ENCODE peak calls at places on chromosomes 4 and X, in nine cellular contexts. N, G, S, U, A, V, Y, P and T are unnamed samples.

GRCh38 chrX:150694738-150695410 is 1.7 kb downstream of the MTMR1 start:
- DNase-seq in G (no peak), P (no peak), A (no peak), N (no peak), S (no peak), V (no peak), Y (no peak), U (no peak), T (no peak)

GRCh38 chr4:17142232-17142711 is 243.8 kb upstream of the LDB2 start:
- DNase-seq in P (no peak), U (no peak), A (no peak), V (no peak), G (no peak), N (peak), S (no peak), Y (no peak), T (no peak)

GRCh38 chr4:1910643-1911042 is 39.5 kb downstream of the NSD2 start:
- DNase-seq in S (peak), G (no peak), V (peak), A (no peak), U (no peak), P (no peak), N (peak), Y (peak), T (peak)

GRCh38 chr4:46123872-46124755 is at the start of gene GABRG1:
- DNase-seq in P (no peak), S (no peak), U (no peak), Y (no peak), V (no peak), N (no peak), A (peak), G (no peak), T (no peak)

GRCh38 chrX:40552768-40553167 is 28.0 kb upstream of the ATP6AP2 start:
- DNase-seq in U (no peak), Y (peak), A (no peak), P (no peak), G (no peak), N (no peak), V (no peak), S (no peak), T (no peak)

GRCh38 chr4:177107288-177107901 is 202.3 kb upstream of the NEIL3 start:
- DNase-seq in A (no peak), P (no peak), U (no peak), V (no peak), N (no peak), S (no peak), G (no peak), Y (no peak), T (no peak)

GRCh38 chrX:103157511-103158316 is 57.2 kb upstream of the BEX4 start:
- DNase-seq in Y (peak), V (peak), P (no peak), N (no peak), A (no peak), U (no peak), G (no peak), S (peak), T (no peak)

GRCh38 chrX:40061871-40062524 is 35.8 kb downstream of the BCOR start:
- DNase-seq in S (no peak), Y (no peak), G (no peak), P (no peak), N (no peak), V (no peak), A (no peak), U (no peak), T (no peak)

GRCh38 chr4:181796502-181796901 is 446.7 kb upstream of the TENM3 start:
- DNase-seq in S (no peak), Y (no peak), V (no peak), G (no peak), N (peak), U (no peak), A (no peak), P (no peak), T (no peak)

GRCh38 chrX:38069991-38070390 is 63.6 kb downstream of the SYTL5 start:
- DNase-seq in N (no peak), A (no peak), U (no peak), Y (no peak), V (no peak), G (no peak), S (no peak), P (no peak), T (no peak)

GRCh38 chrX:79413009-79413408 is 45.9 kb upstream of the ITM2A start:
- DNase-seq in G (no peak), Y (no peak), A (no peak), V (no peak), U (no peak), P (no peak), S (no peak), N (no peak), T (no peak)

GRCh38 chrX:22314692-22315091 is 42.0 kb downstream of the CBLL2 start:
- DNase-seq in V (no peak), P (peak), A (no peak), N (no peak), U (no peak), S (no peak), G (no peak), Y (no peak), T (no peak)

GRCh38 chr4:7630559-7631287 is 196.0 kb upstream of the PSAPL1 start:
- DNase-seq in Y (no peak), A (peak), V (no peak), U (no peak), N (peak), P (peak), S (no peak), G (no peak), T (no peak)

GRCh38 chr4:97073194-97073593 is 1070.1 kb downstream of the STPG2 start:
- DNase-seq in S (no peak), G (no peak), V (no peak), Y (no peak), A (no peak), U (no peak), N (no peak), P (no peak), T (no peak)

GRCh38 chr4:36844448-36844847 is 400.1 kb upstream of the NWD2 start:
- DNase-seq in S (no peak), G (no peak), P (no peak), Y (no peak), N (no peak), V (no peak), A (no peak), U (no peak), T (no peak)

GRCh38 chrX:46446727-46447378 is 98.4 kb downstream of the ZNF674 start:
- DNase-seq in A (peak), U (peak), V (peak), G (peak), N (peak), P (peak), S (peak), Y (peak), T (peak)

GRCh38 chr4:78645853-78646757 is 94.5 kb downstream of the ANXA3 start:
- DNase-seq in Y (no peak), A (peak), V (no peak), N (peak), S (no peak), P (peak), U (no peak), G (no peak), T (no peak)

GRCh38 chr4:170047774-170048354 is 21.7 kb upstream of the MFAP3L start:
- DNase-seq in U (no peak), A (peak), Y (peak), N (peak), V (peak), G (no peak), S (peak), P (peak), T (peak)

GRCh38 chr4:183757105-183757504 is 98.0 kb downstream of the TRAPPC11 start:
- DNase-seq in A (no peak), S (no peak), U (no peak), P (no peak), V (no peak), G (no peak), Y (no peak), N (no peak), T (no peak)

GRCh38 chrX:9895225-9895912 is 71.8 kb upstream of the CLDN34 start:
- DNase-seq in P (no peak), U (no peak), A (no peak), V (no peak), G (no peak), S (no peak), N (no peak), Y (no peak), T (no peak)

GRCh38 chr4:183110244-183110643 is 11.2 kb downstream of the WWC2 start:
- DNase-seq in A (no peak), Y (no peak), G (no peak), U (no peak), V (no peak), P (no peak), S (no peak), N (no peak), T (no peak)

GRCh38 chr4:79913581-79913980 is 159.4 kb downstream of the ANTXR2 start:
- DNase-seq in A (no peak), S (no peak), G (no peak), N (no peak), Y (no peak), U (no peak), V (no peak), P (no peak), T (no peak)

GRCh38 chr4:77771566-77771965 is 47.6 kb downstream of the CNOT6L start:
- DNase-seq in S (no peak), A (no peak), Y (no peak), U (no peak), N (no peak), P (no peak), V (no peak), G (no peak), T (no peak)

GRCh38 chr4:107791902-107792301 is 32.8 kb upstream of the SGMS2 start:
- DNase-seq in V (no peak), G (no peak), S (no peak), U (no peak), Y (peak), N (no peak), A (no peak), P (no peak), T (no peak)

GRCh38 chr4:51843309-51844156 is 580 bp downstream of the DCUN1D4 start:
- DNase-seq in Y (no peak), G (no peak), N (peak), A (peak), U (peak), P (peak), S (peak), V (peak), T (no peak)

GRCh38 chr4:126799971-126800722 is 832.6 kb upstream of the INTU start:
- DNase-seq in P (no peak), G (no peak), N (no peak), U (no peak), A (no peak), Y (no peak), S (no peak), V (no peak), T (no peak)

GRCh38 chr4:126807132-126807531 is 825.6 kb upstream of the INTU start:
- DNase-seq in V (no peak), N (no peak), P (no peak), S (no peak), Y (no peak), A (no peak), G (no peak), U (no peak), T (no peak)

GRCh38 chrX:43970528-43970927 is 2.7 kb downstream of the NDP start:
- DNase-seq in A (no peak), V (no peak), P (no peak), U (no peak), Y (no peak), G (no peak), S (no peak), N (peak), T (no peak)

GRCh38 chr4:139934786-139935330 is 219.1 kb downstream of the MAML3 start:
- DNase-seq in S (no peak), N (no peak), G (no peak), A (no peak), V (no peak), U (no peak), P (no peak), Y (no peak), T (no peak)

GRCh38 chrX:147838465-147839131 is 73.1 kb upstream of the FMR1 start:
- DNase-seq in N (peak), P (no peak), G (no peak), Y (no peak), A (no peak), V (no peak), U (no peak), S (no peak), T (no peak)

GRCh38 chr4:106160560-106160959 is 155.4 kb downstream of the TBCK start:
- DNase-seq in U (no peak), G (no peak), S (no peak), N (no peak), Y (no peak), V (no peak), P (no peak), A (no peak), T (no peak)

GRCh38 chr4:521636-522330 is 22.8 kb downstream of the PIGG start:
- DNase-seq in S (no peak), G (no peak), A (no peak), N (no peak), U (no peak), V (no peak), Y (no peak), P (no peak), T (no peak)

GRCh38 chrX:48580662-48581061 is 6.4 kb downstream of the RBM3 start:
- DNase-seq in P (no peak), A (no peak), N (no peak), U (no peak), S (no peak), G (no peak), V (no peak), Y (peak), T (no peak)

GRCh38 chrX:133634416-133634815 is 219.1 kb upstream of the GPC4 start:
- DNase-seq in P (no peak), G (no peak), S (no peak), U (no peak), N (no peak), V (no peak), A (no peak), Y (no peak), T (no peak)

GRCh38 chrX:46551494-46552128 is 6.4 kb upstream of the ZNF674 start:
- DNase-seq in A (no peak), G (no peak), N (no peak), U (no peak), P (no peak), S (no peak), Y (no peak), V (no peak), T (no peak)

GRCh38 chr4:157045507-157046127 is 30.3 kb upstream of the GLRB start:
- DNase-seq in V (no peak), S (peak), N (peak), G (no peak), P (peak), U (no peak), Y (peak), A (no peak), T (no peak)

GRCh38 chr4:110587666-110588285 is 35.1 kb downstream of the PITX2 start:
- DNase-seq in Y (no peak), N (no peak), U (no peak), S (no peak), A (no peak), G (no peak), V (no peak), P (no peak), T (no peak)

GRCh38 chr4:110586137-110586850 is 36.6 kb downstream of the PITX2 start:
- DNase-seq in A (no peak), G (no peak), V (no peak), Y (peak), S (no peak), U (no peak), N (peak), P (no peak), T (no peak)

DNA sequence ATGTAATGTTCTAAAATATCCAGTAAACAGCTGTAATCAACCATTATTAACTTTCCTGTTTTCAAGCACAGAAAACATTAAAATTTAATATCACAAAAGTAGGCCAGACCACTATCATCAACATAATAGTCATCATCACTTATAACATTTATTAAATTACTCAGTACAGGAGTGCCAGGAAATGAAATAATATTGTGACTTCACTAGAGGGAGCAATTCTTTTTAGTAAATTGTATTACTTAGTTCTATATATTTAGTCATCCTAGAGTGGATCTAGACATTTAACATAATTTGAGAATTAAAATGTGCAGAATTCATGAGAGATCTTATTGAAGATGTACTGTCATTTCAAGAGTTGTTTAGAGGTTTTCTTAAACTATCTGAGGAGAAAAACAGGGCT is 33.6 kb downstream of the PITX2 start:
- DNase-seq in V (no peak), Y (no peak), S (no peak), G (no peak), A (no peak), P (no peak), U (no peak), N (no peak), T (no peak)
- TF ChIP-seq CTCF in V (peak), Y (peak), S (peak), G (no peak), A (no peak), P (no peak), U (peak), N (peak), T (no peak)

GRCh38 chr4:6111354-6111930 is 88.9 kb downstream of the JAKMIP1 start:
- DNase-seq in A (no peak), G (no peak), S (no peak), P (no peak), V (no peak), N (no peak), U (no peak), Y (no peak), T (no peak)

GRCh38 chr4:6112606-6113290 is 87.6 kb downstream of the JAKMIP1 start:
- DNase-seq in A (no peak), S (no peak), U (no peak), P (no peak), V (no peak), Y (no peak), G (no peak), N (no peak), T (no peak)

GRCh38 chr4:6107886-6108285 is 89.7 kb upstream of the C4orf50 start:
- DNase-seq in A (no peak), N (no peak), S (no peak), P (no peak), G (no peak), U (no peak), Y (no peak), V (no peak), T (no peak)

GRCh38 chr4:6110681-6111353 is 89.5 kb downstream of the JAKMIP1 start:
- DNase-seq in U (no peak), V (no peak), A (no peak), Y (no peak), P (no peak), G (no peak), S (no peak), N (no peak), T (no peak)

DNA sequence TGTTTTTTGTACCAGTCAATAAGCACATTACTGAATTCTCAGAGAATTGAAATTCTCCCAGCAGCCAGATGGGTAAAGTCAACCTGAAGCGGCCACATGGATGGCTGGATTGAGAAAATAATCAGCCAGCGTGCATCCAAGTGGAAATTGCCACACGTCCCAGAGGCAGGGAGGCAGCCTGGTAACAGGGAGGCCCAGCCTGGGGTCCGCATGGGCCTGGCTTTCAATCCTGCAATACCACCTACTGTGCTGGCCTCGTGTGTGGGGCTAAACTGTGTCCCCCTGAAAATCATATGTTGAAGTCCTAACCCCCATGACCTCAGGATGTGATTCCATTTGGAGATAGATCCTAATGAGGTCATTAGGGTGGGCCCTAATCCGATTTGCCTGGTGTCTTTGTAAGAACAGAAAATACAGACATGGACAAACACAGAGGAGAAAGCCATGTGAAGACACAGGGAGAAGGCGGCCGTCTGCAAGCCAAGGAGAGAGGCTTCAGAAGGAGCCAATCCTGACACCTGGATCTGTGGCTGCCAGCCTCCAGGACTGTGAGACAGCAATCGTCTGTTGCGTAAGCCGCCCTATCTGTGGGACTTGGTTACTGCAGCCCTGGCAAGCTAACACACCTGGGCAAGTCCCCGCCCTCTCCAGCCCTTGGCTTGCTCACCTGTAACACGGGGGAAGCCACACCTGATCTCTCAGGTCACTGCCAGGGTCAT is 90.3 kb downstream of the JAKMIP1 start:
- DNase-seq in A (no peak), N (peak), S (no peak), G (no peak), U (no peak), Y (peak), P (no peak), V (no peak), T (peak)
- TF ChIP-seq CTCF in A (peak), N (peak), S (peak), G (peak), U (peak), Y (peak), P (no peak), V (peak), T (peak)

DNA sequence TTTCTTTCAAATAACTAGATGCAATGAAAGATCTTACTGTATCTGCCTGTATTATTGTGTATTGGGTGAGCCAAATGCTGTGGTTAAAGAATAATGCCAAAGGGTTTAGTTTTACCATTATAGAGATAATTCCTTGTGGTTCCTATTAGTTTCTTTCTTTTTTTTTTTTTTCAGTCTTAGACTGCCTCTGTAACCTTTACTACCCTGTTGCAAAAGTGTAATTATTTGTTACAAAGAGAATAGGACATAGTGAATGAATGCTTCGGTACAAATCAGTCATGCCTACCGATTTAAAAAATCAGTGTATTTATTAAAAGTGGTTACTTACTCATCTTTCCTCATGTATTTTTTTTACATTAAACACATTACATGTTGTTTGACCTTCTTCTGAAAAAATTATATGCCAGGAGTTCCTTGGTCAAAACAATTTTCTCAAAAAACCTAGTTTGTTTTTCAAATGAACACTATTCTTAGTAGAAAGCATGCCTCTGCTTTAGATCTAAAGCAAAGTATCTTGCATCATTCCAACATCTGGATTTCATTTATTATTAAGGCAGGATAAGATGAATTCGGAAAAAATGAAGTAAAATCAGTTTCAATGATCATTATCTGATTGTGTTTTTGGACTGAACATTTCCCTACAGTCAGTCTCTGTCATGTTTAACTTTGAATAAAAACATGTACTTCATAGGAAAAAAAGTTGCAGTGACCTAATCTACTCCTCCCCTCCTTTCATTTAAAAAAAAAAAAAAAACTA is 21.2 kb upstream of the SYNPO2 start:
- DNase-seq in U (no peak), V (no peak), A (no peak), S (no peak), G (no peak), P (no peak), N (no peak), Y (no peak), T (no peak)
- TF ChIP-seq CTCF in U (no peak), V (no peak), A (no peak), S (no peak), G (no peak), P (no peak), N (no peak), Y (no peak), T (no peak)

DNA sequence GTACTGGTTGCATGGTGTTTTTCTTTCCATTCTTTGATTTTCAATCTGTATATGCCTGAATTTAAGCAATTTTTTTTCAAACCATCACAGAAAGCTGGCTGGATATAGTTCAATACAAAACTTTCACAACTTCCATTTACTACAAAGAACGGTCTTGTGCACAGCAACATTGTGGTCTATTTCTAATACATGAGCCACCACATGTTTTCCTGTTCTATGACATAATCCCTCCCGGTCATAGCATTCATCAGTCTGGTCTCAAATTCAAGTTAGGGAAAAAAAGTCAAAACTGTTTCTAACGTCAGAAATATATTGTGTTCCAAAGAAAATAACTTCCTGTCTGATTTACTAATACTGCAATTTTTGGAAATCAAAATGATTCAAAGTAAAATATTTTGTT is 7.5 kb upstream of the CXCL6 start:
- DNase-seq in P (no peak), A (no peak), U (no peak), Y (no peak), N (no peak), G (no peak), V (no peak), S (no peak), T (no peak)
- TF ChIP-seq CTCF in P (no peak), A (no peak), U (no peak), Y (no peak), N (no peak), G (no peak), V (no peak), S (no peak), T (no peak)